ENCODE peak calls at places on chromosomes 3 and 15, in eight cellular contexts. K, U, R, Q, Y, O, C and V are unnamed samples.

GRCh38 chr3:138729279-138729678 is 105.4 kb downstream of the PIK3CB start:
- DNase-seq in Q (no peak), K (no peak), Y (no peak), O (no peak), U (no peak), C (no peak), R (no peak), V (no peak)

GRCh38 chr3:141669434-141669833 is 68.7 kb upstream of the RNF7 start:
- DNase-seq in C (no peak), U (no peak), R (no peak), K (no peak), O (no peak), Y (no peak), Q (no peak), V (no peak)

GRCh38 chr15:82174471-82174870 is 88.1 kb downstream of the EFL1 start:
- DNase-seq in C (no peak), R (no peak), U (no peak), O (no peak), Q (no peak), K (no peak), Y (no peak), V (no peak)

GRCh38 chr15:44385344-44385942 is 42.0 kb upstream of the CTDSPL2 start:
- DNase-seq in Q (no peak), K (no peak), C (no peak), Y (no peak), O (no peak), U (no peak), R (no peak), V (no peak)

GRCh38 chr15:67036775-67037555 is 28.4 kb upstream of the SMAD3 start:
- DNase-seq in Y (no peak), O (no peak), C (no peak), R (no peak), U (no peak), K (no peak), Q (no peak), V (no peak)

GRCh38 chr15:94263341-94264273 is 32.2 kb downstream of the MCTP2 start:
- DNase-seq in Q (no peak), O (no peak), U (no peak), Y (peak), R (no peak), K (no peak), C (no peak), V (no peak)

GRCh38 chr3:178777718-178778411 is 241.6 kb downstream of the KCNMB2 start:
- DNase-seq in Y (peak), R (no peak), Q (no peak), C (no peak), O (no peak), U (peak), K (no peak), V (no peak)

GRCh38 chr15:58292761-58293175 is 139.0 kb upstream of the LIPC start:
- DNase-seq in U (no peak), C (no peak), R (no peak), Y (no peak), K (no peak), O (no peak), Q (no peak), V (no peak)